ENCODE peak calls at places on chromosomes 3 and 15, in ten cellular contexts. G, A, H, I, X, Z, T, N, Q and M are unnamed samples. For H3K36me3, the result is how much of the 10 kb centered on the place peaks cover.

GRCh38 chr15:95594496-95594895 is 736.0 kb upstream of the NR2F2 start:
- DNase-seq in G (no peak), A (no peak), H (no peak), I (no peak), X (no peak), Z (no peak), T (no peak), N (no peak), Q (no peak), M (no peak)

GRCh38 chr3:51680663-51681230 is 9.7 kb downstream of the TEX264 start:
- DNase-seq in G (no peak), A (no peak), H (no peak), I (no peak), X (no peak), Z (no peak), T (no peak), N (no peak), Q (no peak), M (no peak)

GRCh38 chr3:33732394-33732793 is 14.3 kb upstream of the CLASP2 start:
- DNase-seq in G (peak), A (no peak), H (no peak), I (peak), X (no peak), Z (no peak), T (no peak), N (no peak), Q (no peak), M (no peak)

GRCh38 chr3:139745831-139746230 is 68.1 kb upstream of the NMNAT3 start:
- DNase-seq in G (peak), A (peak), H (no peak), I (no peak), X (no peak), Z (no peak), T (no peak), N (no peak), Q (no peak), M (no peak)

GRCh38 chr3:196694202-196694638 is 17.8 kb downstream of the CEP19 start:
- DNase-seq in G (peak), A (peak), H (no peak), I (peak), X (no peak), Z (no peak), T (no peak), N (no peak), Q (no peak), M (no peak)

GRCh38 chr3:66397745-66398144 is 103.1 kb downstream of the LRIG1 start:
- DNase-seq in G (no peak), A (peak), H (no peak), I (peak), X (no peak), Z (no peak), T (no peak), N (no peak), Q (no peak), M (peak)

GRCh38 chr3:30198162-30198561 is 408.2 kb upstream of the TGFBR2 start:
- DNase-seq in G (no peak), A (no peak), H (no peak), I (peak), X (no peak), Z (no peak), T (no peak), N (no peak), Q (no peak), M (no peak)

GRCh38 chr3:134621824-134622223 is 29.0 kb downstream of the KY start:
- DNase-seq in G (no peak), A (peak), H (no peak), I (no peak), X (no peak), Z (no peak), T (no peak), N (no peak), Q (no peak), M (no peak)

GRCh38 chr3:38828681-38829080 is 12.7 kb upstream of the SCN10A start:
- DNase-seq in G (no peak), A (no peak), H (no peak), I (no peak), X (no peak), Z (no peak), T (no peak), N (no peak), Q (no peak), M (no peak)

GRCh38 chr3:32817561-32818430 is at the start of gene TRIM71:
- DNase-seq in G (no peak), A (no peak), H (no peak), I (peak), X (no peak), Z (no peak), T (peak), N (no peak), Q (no peak), M (peak)

GRCh38 chr3:32392530-32393302 is 1.1 kb downstream of the CMTM7 start:
- DNase-seq in G (peak), A (peak), H (no peak), I (no peak), X (peak), Z (no peak), T (no peak), N (peak), Q (peak), M (no peak)

GRCh38 chr15:88399021-88399685 is 68.0 kb downstream of the MRPL46 start:
- DNase-seq in G (no peak), A (no peak), H (no peak), I (no peak), X (no peak), Z (no peak), T (no peak), N (no peak), Q (no peak), M (no peak)

GRCh38 chr3:120831066-120831465 is 76.9 kb upstream of the STXBP5L start:
- DNase-seq in G (no peak), A (no peak), H (no peak), I (no peak), X (no peak), Z (no peak), T (peak), N (no peak), Q (no peak), M (no peak)

GRCh38 chr15:48084759-48085420 is 35.9 kb upstream of the SLC24A5 start:
- DNase-seq in G (peak), A (peak), H (no peak), I (peak), X (no peak), Z (no peak), T (peak), N (no peak), Q (no peak), M (peak)

DNA sequence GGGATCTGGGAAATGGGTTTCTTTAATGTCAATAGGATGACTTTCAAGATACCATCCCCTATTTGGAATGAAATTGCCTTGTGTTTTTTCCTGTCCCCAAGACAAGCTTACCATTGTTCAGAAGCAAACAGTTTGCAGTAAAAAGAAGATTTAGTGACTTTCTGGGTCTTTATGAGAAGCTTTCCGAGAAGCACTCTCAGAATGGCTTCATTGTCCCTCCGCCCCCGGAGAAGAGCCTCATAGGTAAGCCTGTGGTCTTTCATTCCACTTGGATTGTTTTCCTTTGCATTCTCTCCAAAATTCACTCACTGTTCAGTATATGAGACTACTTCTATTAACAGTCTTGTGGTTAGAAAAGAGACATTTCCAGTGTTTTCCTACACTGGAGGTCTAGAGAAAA is 25.6 kb upstream of the SNX22 start:
- DNase-seq in G (no peak), A (no peak), H (no peak), I (no peak), X (no peak), Z (no peak), T (no peak), N (no peak), Q (no peak), M (no peak)
- H3K36me3 ChIP-seq in G (under half), A (under half), H (half or more), I (half or more), X (under half), Z (under half), T (under half), N (under half), Q (under half), M (under half)

GRCh38 chr3:130971208-130971607 is 55.4 kb downstream of the ASTE1 start:
- DNase-seq in G (peak), A (peak), H (no peak), I (no peak), X (no peak), Z (no peak), T (no peak), N (no peak), Q (no peak), M (no peak)

GRCh38 chr3:130969621-130970020 is 57.0 kb downstream of the ASTE1 start:
- DNase-seq in G (no peak), A (peak), H (no peak), I (no peak), X (no peak), Z (no peak), T (no peak), N (no peak), Q (no peak), M (no peak)

GRCh38 chr3:130963878-130964277 is 62.7 kb downstream of the ASTE1 start:
- DNase-seq in G (peak), A (peak), H (no peak), I (peak), X (no peak), Z (peak), T (no peak), N (no peak), Q (no peak), M (no peak)

GRCh38 chr3:130967281-130967680 is 59.3 kb downstream of the ASTE1 start:
- DNase-seq in G (no peak), A (no peak), H (no peak), I (no peak), X (no peak), Z (no peak), T (no peak), N (no peak), Q (no peak), M (no peak)

DNA sequence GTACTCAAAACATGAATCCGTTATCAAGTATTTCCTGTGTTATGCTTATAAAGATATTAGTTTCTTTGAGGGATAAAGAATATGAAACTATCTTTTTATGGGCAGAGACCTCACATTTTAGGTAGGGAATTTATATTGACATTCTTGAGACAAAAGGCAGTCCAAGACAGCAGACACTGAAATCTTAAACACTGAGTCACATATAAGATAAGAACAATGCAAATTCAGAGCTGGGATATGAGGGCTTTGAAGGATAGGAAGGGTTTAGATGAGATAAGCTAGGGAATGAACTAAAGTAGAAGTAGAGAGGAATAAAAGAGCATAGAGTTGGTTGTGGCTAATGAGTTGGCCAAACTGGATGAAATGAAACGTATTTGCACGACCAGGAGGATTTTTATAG is 58.4 kb downstream of the ASTE1 start:
- DNase-seq in G (peak), A (peak), H (no peak), I (no peak), X (no peak), Z (no peak), T (no peak), N (no peak), Q (no peak), M (no peak)
- H3K36me3 ChIP-seq in G (under half), A (under half), H (half or more), I (under half), X (under half), Z (under half), T (under half), N (under half), Q (under half), M (under half)

DNA sequence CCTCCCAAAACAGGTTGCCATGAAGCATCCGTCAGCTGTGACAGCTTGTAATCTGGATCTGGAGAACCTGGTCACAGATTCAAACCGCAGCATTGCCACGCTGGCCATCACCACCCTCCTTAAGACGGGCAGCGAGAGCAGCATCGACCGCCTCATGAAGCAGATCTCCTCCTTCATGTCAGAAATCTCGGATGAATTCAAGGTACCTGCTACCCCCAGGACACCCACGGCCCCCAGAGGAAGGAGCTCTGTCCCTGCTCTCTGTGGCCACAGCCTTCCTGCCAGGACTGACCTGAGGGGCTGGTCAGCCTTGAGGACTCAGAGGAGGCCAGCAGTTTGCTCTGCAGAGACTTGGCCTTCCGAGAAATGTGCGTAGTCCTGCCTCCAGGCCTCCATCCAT is 11.2 kb downstream of the COPG1 start:
- DNase-seq in G (no peak), A (no peak), H (no peak), I (no peak), X (no peak), Z (no peak), T (no peak), N (no peak), Q (no peak), M (no peak)
- H3K36me3 ChIP-seq in G (under half), A (half or more), H (half or more), I (half or more), X (under half), Z (half or more), T (half or more), N (half or more), Q (under half), M (half or more)

DNA sequence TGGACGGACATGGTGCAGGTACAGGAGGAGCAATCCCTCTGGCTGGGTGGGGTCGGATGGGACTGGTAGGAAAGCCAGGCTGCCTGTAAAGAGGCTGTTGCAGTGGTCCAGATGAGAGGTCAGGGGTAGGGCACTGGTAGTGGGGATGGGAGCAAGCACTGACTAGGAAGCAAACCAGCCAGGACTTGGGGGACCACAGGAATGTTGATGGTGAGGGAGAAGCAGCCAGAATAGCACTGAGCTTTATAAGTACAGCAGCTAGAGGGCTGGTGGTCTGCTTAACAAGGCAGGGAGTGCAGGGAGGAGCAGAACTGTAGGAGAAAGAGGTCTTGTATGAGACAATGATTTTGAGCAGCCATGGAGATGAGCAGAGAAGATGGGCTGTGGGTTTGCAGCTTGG is 38.7 kb upstream of the PTPN23 start:
- DNase-seq in G (no peak), A (peak), H (no peak), I (no peak), X (no peak), Z (no peak), T (no peak), N (no peak), Q (no peak), M (no peak)
- H3K36me3 ChIP-seq in G (under half), A (under half), H (half or more), I (under half), X (under half), Z (under half), T (under half), N (under half), Q (under half), M (under half)

GRCh38 chr15:70058642-70059360 is 38.9 kb downstream of the TLE3 start:
- DNase-seq in G (no peak), A (no peak), H (no peak), I (no peak), X (no peak), Z (no peak), T (no peak), N (no peak), Q (no peak), M (no peak)
- H3K36me3 ChIP-seq in G (under half), A (under half), H (half or more), I (half or more), X (under half), Z (under half), T (under half), N (under half), Q (under half), M (half or more)

DNA sequence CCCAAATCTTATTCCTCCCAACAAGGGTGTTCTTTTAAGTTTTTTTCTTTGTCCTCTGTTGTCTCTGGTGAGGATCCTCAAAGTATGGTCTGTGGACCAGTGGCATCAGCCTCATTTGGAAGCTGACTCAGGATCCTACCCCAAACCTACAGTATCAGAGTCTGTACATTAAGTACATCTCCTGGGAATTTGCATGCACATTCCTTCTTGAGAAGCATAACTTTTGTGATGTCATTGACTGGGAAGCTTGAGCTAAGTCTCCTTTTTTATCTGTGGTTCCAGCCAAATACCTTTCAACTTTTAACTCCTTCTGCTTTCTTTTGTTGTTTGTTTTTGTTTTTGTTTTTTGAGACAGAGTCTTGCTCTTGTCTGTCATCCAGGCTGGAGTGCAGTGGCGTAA is 40.5 kb downstream of the ARMC8 start:
- DNase-seq in G (no peak), A (peak), H (no peak), I (peak), X (no peak), Z (no peak), T (no peak), N (no peak), Q (no peak), M (no peak)
- H3K36me3 ChIP-seq in G (under half), A (under half), H (half or more), I (under half), X (under half), Z (under half), T (under half), N (under half), Q (under half), M (under half)

GRCh38 chr15:74631087-74631385 is 15.4 kb downstream of the CLK3 start:
- DNase-seq in G (no peak), A (no peak), H (no peak), I (no peak), X (no peak), Z (no peak), T (no peak), N (no peak), Q (no peak), M (no peak)
- H3K36me3 ChIP-seq in G (under half), A (under half), H (half or more), I (half or more), X (under half), Z (under half), T (under half), N (under half), Q (under half), M (under half)

DNA sequence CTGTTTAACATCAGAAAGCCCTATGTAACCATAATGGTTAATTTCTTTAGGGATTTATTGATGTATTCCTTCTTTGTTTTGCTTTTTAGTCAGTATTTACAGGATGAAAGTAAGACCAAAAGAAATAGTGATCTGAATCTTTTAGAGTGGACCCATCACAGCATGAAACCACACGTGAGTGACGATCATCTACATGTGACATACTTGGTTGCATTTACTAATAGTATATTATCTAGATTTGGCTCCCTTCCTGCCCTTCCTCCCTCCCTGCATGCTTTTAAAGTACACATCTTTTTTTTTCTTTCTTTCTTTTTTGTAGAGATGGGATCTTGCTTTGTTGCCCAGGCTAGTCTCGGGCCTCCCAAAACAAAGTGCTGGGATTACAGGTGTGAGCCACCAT is 37.8 kb downstream of the SENP2 start:
- DNase-seq in G (no peak), A (no peak), H (no peak), I (no peak), X (no peak), Z (no peak), T (no peak), N (no peak), Q (no peak), M (no peak)
- H3K36me3 ChIP-seq in G (under half), A (under half), H (half or more), I (under half), X (under half), Z (under half), T (under half), N (under half), Q (under half), M (half or more)

GRCh38 chr15:50653156-50653743 is 33.3 kb downstream of the TRPM7 start:
- DNase-seq in G (no peak), A (no peak), H (no peak), I (no peak), X (no peak), Z (no peak), T (no peak), N (no peak), Q (no peak), M (no peak)
- H3K36me3 ChIP-seq in G (under half), A (under half), H (half or more), I (under half), X (under half), Z (under half), T (under half), N (under half), Q (under half), M (under half)

DNA sequence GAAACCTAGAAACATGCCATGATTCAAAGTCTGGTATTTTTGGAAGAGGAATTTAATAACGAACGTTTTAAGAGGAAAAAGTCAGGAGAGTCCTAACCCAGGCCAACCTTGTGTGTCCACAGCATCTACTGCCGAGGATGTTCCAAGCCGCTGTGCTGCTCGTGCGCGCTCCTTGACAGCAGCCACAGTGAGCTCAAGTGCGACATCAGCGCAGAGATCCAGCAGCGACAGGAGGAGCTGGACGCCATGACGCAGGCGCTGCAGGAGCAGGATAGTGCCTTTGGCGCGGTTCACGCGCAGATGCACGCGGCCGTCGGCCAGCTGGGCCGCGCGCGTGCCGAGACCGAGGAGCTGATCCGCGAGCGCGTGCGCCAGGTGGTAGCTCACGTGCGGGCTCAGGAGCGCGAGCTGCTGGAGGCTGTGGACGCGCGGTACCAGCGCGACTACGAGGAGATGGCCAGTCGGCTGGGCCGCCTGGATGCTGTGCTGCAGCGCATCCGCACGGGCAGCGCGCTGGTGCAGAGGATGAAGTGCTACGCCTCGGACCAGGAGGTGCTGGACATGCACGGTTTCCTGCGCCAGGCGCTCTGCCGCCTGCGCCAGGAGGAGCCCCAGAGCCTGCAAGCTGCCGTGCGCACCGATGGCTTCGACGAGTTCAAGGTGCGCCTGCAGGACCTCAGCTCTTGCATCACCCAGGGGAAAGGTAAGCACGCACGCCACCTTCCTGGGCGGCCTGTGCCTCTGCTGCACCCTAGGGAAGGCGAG is 28.4 kb downstream of the PML start:
- DNase-seq in G (no peak), A (no peak), H (no peak), I (no peak), X (no peak), Z (no peak), T (peak), N (no peak), Q (no peak), M (no peak)
- H3K36me3 ChIP-seq in G (under half), A (under half), H (half or more), I (under half), X (under half), Z (under half), T (under half), N (under half), Q (under half), M (half or more)